ENCODE peak calls at places on chromosome 15, in four cellular contexts. One of them, this sample, is unnamed.

GRCh38 chr15:26073430-26074333 is 210.6 kb upstream of the ATP10A start:
- DNase-seq in CD4-positive, alpha-beta memory T cell: no peak
- DNase-seq in cardiac muscle cell: no peak
- DNase-seq in OCI-LY7: no peak
- DNase-seq in this sample: no peak

GRCh38 chr15:77068633-77069032 is 2.3 kb downstream of the TSPAN3 start:
- DNase-seq in CD4-positive, alpha-beta memory T cell: no peak
- DNase-seq in cardiac muscle cell: no peak
- DNase-seq in OCI-LY7: no peak
- DNase-seq in this sample: no peak

GRCh38 chr15:60026555-60026954 is 22.4 kb downstream of the FOXB1 start:
- DNase-seq in CD4-positive, alpha-beta memory T cell: no peak
- DNase-seq in cardiac muscle cell: peak; percentile 27
- DNase-seq in OCI-LY7: no peak
- DNase-seq in this sample: no peak

GRCh38 chr15:79474252-79474651 is 42.1 kb downstream of the MINAR1 start:
- DNase-seq in CD4-positive, alpha-beta memory T cell: no peak
- DNase-seq in cardiac muscle cell: peak; percentile 14
- DNase-seq in OCI-LY7: no peak
- DNase-seq in this sample: no peak

GRCh38 chr15:78007965-78008886 is 69.3 kb downstream of the TBC1D2B start:
- DNase-seq in CD4-positive, alpha-beta memory T cell: no peak
- DNase-seq in cardiac muscle cell: peak; percentile 83
- DNase-seq in OCI-LY7: no peak
- DNase-seq in this sample: no peak

GRCh38 chr15:77533986-77534385 is 98.7 kb downstream of the LINGO1 start:
- DNase-seq in CD4-positive, alpha-beta memory T cell: no peak
- DNase-seq in cardiac muscle cell: no peak
- DNase-seq in OCI-LY7: no peak
- DNase-seq in this sample: no peak

GRCh38 chr15:62071711-62072308 is 5.0 kb downstream of the C2CD4A start:
- DNase-seq in CD4-positive, alpha-beta memory T cell: no peak
- DNase-seq in cardiac muscle cell: peak; percentile 69
- DNase-seq in OCI-LY7: peak; percentile 59
- DNase-seq in this sample: no peak

GRCh38 chr15:49101536-49101935 is 53.9 kb downstream of the COPS2 start:
- DNase-seq in CD4-positive, alpha-beta memory T cell: no peak
- DNase-seq in cardiac muscle cell: peak; percentile 66
- DNase-seq in OCI-LY7: no peak
- DNase-seq in this sample: no peak

GRCh38 chr15:52481915-52482314 is 46.8 kb downstream of the MYO5A start:
- DNase-seq in CD4-positive, alpha-beta memory T cell: peak; percentile 85
- DNase-seq in cardiac muscle cell: peak; percentile 74
- DNase-seq in OCI-LY7: peak; percentile 94
- DNase-seq in this sample: peak; percentile 52
- H3K4me1 ChIP-seq in CD4-positive, alpha-beta memory T cell: peaks cover 88% of the 10 kb centered on the region
- H3K4me1 ChIP-seq in cardiac muscle cell: peaks cover 23% of the 10 kb centered on the region
- H3K4me1 ChIP-seq in OCI-LY7: peaks cover 57% of the 10 kb centered on the region
- H3K4me1 ChIP-seq in this sample: peaks cover 26% of the 10 kb centered on the region

DNA sequence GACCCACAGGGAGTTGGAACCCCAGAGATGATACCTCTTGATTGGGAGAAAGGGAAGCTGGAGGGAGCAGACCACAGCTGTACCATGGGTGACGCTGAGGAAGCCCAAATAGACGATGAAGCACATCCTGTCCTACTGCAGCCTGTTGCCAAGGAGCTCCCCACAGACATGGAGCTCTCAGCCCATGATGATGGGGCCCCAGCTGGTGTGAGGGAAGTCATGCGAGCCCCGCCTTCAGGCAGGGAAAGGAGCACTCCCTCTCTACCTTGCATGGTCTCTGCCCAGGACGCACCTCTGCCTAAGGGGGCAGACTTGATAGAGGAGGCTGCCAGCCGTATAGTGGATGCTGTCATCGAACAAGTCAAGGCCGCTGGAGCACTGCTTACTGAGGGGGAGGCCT is 201.1 kb downstream of the AKAP13 start:
- DNase-seq in CD4-positive, alpha-beta memory T cell: peak; percentile 79
- DNase-seq in cardiac muscle cell: peak; percentile 53
- DNase-seq in OCI-LY7: peak; percentile 19
- DNase-seq in this sample: no peak
- H3K4me3 ChIP-seq in CD4-positive, alpha-beta memory T cell: peak overlapping the region; percentile 29
- H3K4me3 ChIP-seq in cardiac muscle cell: no peak overlapping the region
- H3K4me3 ChIP-seq in OCI-LY7: no peak overlapping the region
- H3K4me3 ChIP-seq in this sample: peak overlapping the region; percentile 7

GRCh38 chr15:99135194-99135593 is 30.3 kb downstream of the SYNM start:
- DNase-seq in CD4-positive, alpha-beta memory T cell: no peak
- DNase-seq in cardiac muscle cell: no peak
- DNase-seq in OCI-LY7: no peak
- DNase-seq in this sample: no peak
- H3K4me1 ChIP-seq in CD4-positive, alpha-beta memory T cell: no peaks in the 10 kb centered on the region
- H3K4me1 ChIP-seq in cardiac muscle cell: peaks cover 14% of the 10 kb centered on the region
- H3K4me1 ChIP-seq in OCI-LY7: no peaks in the 10 kb centered on the region
- H3K4me1 ChIP-seq in this sample: no peaks in the 10 kb centered on the region

GRCh38 chr15:67175643-67176071 is 78.8 kb downstream of the AAGAB start:
- DNase-seq in CD4-positive, alpha-beta memory T cell: no peak
- DNase-seq in cardiac muscle cell: peak; percentile 89
- DNase-seq in OCI-LY7: no peak
- DNase-seq in this sample: no peak

GRCh38 chr15:67177750-67178149 is 76.7 kb downstream of the AAGAB start:
- DNase-seq in CD4-positive, alpha-beta memory T cell: no peak
- DNase-seq in cardiac muscle cell: no peak
- DNase-seq in OCI-LY7: no peak
- DNase-seq in this sample: no peak

GRCh38 chr15:67174446-67174845 is 80.0 kb downstream of the AAGAB start:
- DNase-seq in CD4-positive, alpha-beta memory T cell: no peak
- DNase-seq in cardiac muscle cell: no peak
- DNase-seq in OCI-LY7: no peak
- DNase-seq in this sample: no peak

GRCh38 chr15:67174864-67175573 is 79.4 kb downstream of the AAGAB start:
- DNase-seq in CD4-positive, alpha-beta memory T cell: no peak
- DNase-seq in cardiac muscle cell: no peak
- DNase-seq in OCI-LY7: peak; percentile 27
- DNase-seq in this sample: no peak

GRCh38 chr15:67176195-67176971 is 78.1 kb downstream of the AAGAB start:
- DNase-seq in CD4-positive, alpha-beta memory T cell: no peak
- DNase-seq in cardiac muscle cell: no peak
- DNase-seq in OCI-LY7: no peak
- DNase-seq in this sample: no peak
- H3K4me3 ChIP-seq in CD4-positive, alpha-beta memory T cell: no peak overlapping the region
- H3K4me3 ChIP-seq in cardiac muscle cell: no peak overlapping the region
- H3K4me3 ChIP-seq in OCI-LY7: no peak overlapping the region
- H3K4me3 ChIP-seq in this sample: no peak overlapping the region